ENCODE peak calls at places on chromosomes 3 and 15, in nine cellular contexts. E is stomach, V is GM12878, Z is H1, T is A549, D is K562, P is HepG2, W is ovary, K is transverse colon. N is an unnamed sample.

GRCh38 chr15:85563328-85563727 is 182.9 kb downstream of the AKAP13 start:
- DNase-seq in E (peak; percentile 37), V (no peak), Z (no peak), T (peak; percentile 65), D (no peak), P (peak; percentile 36), W (no peak), K (no peak), N (no peak)

GRCh38 chr15:50884583-50884982 is 23.9 kb upstream of the AP4E1 start:
- DNase-seq in E (no peak), V (no peak), Z (no peak), T (peak; percentile 70), D (no peak), P (no peak), W (no peak), K (no peak), N (no peak)

GRCh38 chr3:11953350-11953749 is 50.8 kb upstream of the SYN2 start:
- DNase-seq in E (no peak), V (no peak), Z (no peak), T (no peak), D (no peak), P (no peak), W (no peak), K (no peak), N (no peak)

GRCh38 chr3:178930116-178930515 is 141.5 kb downstream of the ZMAT3 start:
- DNase-seq in E (no peak), V (no peak), Z (no peak), T (no peak), D (no peak), P (no peak), W (no peak), K (no peak), N (no peak)

GRCh38 chr15:70127797-70128756 is 30.4 kb upstream of the TLE3 start:
- DNase-seq in E (no peak), V (no peak), Z (no peak), T (peak; percentile 54), D (no peak), P (no peak), W (no peak), K (no peak), N (peak; percentile 25)

GRCh38 chr3:9497821-9498565 is 55.6 kb downstream of the LHFPL4 start:
- DNase-seq in E (no peak), V (no peak), Z (no peak), T (no peak), D (no peak), P (no peak), W (no peak), K (no peak), N (no peak)

GRCh38 chr15:68383161-68384074 is 48.5 kb downstream of the ITGA11 start:
- DNase-seq in E (peak; percentile 26), V (no peak), Z (peak; percentile 55), T (peak; percentile 68), D (peak; percentile 74), P (peak; percentile 39), W (peak; percentile 5), K (peak; percentile 23), N (peak; percentile 29)

GRCh38 chr3:81743096-81744025 is 18.1 kb downstream of the GBE1 start:
- DNase-seq in E (no peak), V (no peak), Z (no peak), T (peak; percentile 92), D (peak; percentile 25), P (no peak), W (no peak), K (no peak), N (peak; percentile 74)

GRCh38 chr15:61155741-61156700 is 73.1 kb downstream of the RORA start:
- DNase-seq in E (no peak), V (no peak), Z (no peak), T (no peak), D (no peak), P (no peak), W (peak; percentile 44), K (peak; percentile 18), N (peak; percentile 86)

GRCh38 chr3:72318504-72319201 is 529.6 kb downstream of the SHQ1 start:
- DNase-seq in E (peak; percentile 75), V (no peak), Z (no peak), T (no peak), D (no peak), P (peak; percentile 12), W (no peak), K (no peak), N (no peak)

GRCh38 chr15:36608166-36608565 is 28.7 kb downstream of the CDIN1 start:
- DNase-seq in E (no peak), V (no peak), Z (no peak), T (no peak), D (no peak), P (no peak), W (no peak), K (no peak), N (no peak)

GRCh38 chr3:194204036-194204792 is 68.3 kb downstream of the HES1 start:
- DNase-seq in E (no peak), V (no peak), Z (peak; percentile 65), T (no peak), D (no peak), P (no peak), W (peak; percentile 43), K (no peak), N (no peak)

DNA sequence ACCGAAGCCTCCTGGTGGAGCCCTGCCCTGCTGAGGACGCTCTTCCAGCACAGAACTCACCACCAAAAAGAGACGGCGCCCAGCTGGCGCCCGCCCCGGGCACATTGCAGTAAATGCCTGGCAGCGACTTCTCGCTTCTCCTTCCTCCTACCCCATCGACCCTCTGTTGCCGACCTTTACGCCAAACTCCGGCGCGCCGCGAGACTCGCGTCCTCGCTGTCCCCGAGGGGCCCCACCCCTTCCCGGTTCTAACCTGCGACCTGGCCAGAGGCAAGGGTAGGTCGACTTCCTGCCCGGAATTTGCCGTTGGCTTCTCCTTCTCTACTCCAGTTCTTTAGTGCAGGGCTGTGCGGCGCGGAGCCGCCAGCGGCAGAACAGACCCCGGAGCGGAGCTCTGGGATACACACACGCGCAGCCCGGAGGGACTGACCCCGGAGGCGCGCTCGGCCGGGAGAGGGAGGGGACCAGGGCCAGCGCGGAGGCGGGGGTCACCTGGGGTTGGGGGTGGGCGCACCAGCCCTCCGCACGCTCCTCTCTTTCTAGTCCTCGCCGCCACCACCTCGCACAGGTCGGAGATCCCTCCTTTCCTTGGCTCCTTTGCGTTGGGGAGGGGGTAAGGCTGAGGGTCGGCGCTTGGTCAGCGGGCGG is 226.6 kb upstream of the AZI2 start:
- DNase-seq in E (peak; percentile 26), V (no peak), Z (no peak), T (no peak), D (no peak), P (no peak), W (peak; percentile 37), K (no peak), N (no peak)
- TF ChIP-seq EP300 in E (no peak), V (no peak), Z (no peak), T (no peak), D (no peak), P (no peak), W (no peak), K (no peak), N (no peak)

GRCh38 chr15:73792429-73792828 is 39.3 kb upstream of the INSYN1 start:
- DNase-seq in E (no peak), V (no peak), Z (no peak), T (no peak), D (no peak), P (no peak), W (no peak), K (no peak), N (no peak)
- TF ChIP-seq EP300 in E (no peak), V (no peak), Z (no peak), T (no peak), D (no peak), P (no peak), W (no peak), K (no peak), N (no peak)

GRCh38 chr15:65767264-65767595 is 24.9 kb downstream of the DENND4A start:
- DNase-seq in E (no peak), V (no peak), Z (no peak), T (no peak), D (no peak), P (no peak), W (no peak), K (no peak), N (no peak)

GRCh38 chr15:65769482-65769881 is 22.6 kb downstream of the DENND4A start:
- DNase-seq in E (no peak), V (no peak), Z (no peak), T (no peak), D (no peak), P (no peak), W (no peak), K (no peak), N (no peak)

GRCh38 chr15:65767895-65768294 is 24.2 kb downstream of the DENND4A start:
- DNase-seq in E (no peak), V (no peak), Z (no peak), T (no peak), D (no peak), P (no peak), W (no peak), K (no peak), N (no peak)

GRCh38 chr15:65762914-65763787 is 28.9 kb downstream of the DENND4A start:
- DNase-seq in E (no peak), V (no peak), Z (no peak), T (no peak), D (no peak), P (no peak), W (no peak), K (no peak), N (no peak)

DNA sequence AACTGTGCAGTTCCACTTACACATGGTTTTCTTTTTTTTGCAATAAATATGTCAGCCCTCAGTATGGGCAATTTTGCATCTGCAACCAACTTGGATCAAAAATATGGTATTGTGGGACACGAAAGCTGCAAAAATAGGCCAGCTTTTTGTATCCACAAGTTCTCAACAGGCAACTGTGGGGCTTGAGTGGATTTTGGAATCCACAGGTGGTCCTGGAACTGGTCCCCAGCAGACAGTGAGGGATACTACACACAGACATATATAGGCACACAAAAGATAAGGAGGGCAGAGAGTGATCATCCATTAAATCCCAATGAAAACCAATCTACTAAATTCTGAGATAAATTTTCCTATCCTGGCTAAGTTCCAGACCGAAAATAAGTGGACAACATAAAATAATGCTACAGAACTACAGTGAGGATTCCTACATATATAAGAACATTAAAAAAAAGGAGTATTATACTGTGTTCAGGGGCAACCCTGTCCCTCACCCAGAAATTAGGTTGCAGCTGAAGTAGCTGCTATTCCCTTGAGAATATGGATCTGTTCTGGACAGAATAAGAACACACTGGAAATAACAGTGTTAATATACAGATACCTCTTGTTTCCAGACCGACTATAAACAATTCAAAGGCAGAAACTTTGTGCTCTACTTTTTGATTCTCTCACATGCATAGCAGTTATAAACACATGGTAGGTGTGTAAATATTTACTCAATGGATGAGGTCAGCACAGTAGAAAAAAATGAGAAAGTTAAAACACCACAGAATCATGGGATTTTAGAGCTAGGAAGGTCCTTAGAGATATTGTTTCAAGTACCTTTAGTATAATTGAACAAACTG is 25.4 kb downstream of the DENND4A start:
- DNase-seq in E (no peak), V (no peak), Z (no peak), T (peak; percentile 23), D (no peak), P (peak; percentile 43), W (no peak), K (no peak), N (no peak)
- TF ChIP-seq EP300 in E (no peak), V (no peak), Z (no peak), T (no peak), D (no peak), P (peak; percentile 45), W (no peak), K (no peak), N (no peak)

DNA sequence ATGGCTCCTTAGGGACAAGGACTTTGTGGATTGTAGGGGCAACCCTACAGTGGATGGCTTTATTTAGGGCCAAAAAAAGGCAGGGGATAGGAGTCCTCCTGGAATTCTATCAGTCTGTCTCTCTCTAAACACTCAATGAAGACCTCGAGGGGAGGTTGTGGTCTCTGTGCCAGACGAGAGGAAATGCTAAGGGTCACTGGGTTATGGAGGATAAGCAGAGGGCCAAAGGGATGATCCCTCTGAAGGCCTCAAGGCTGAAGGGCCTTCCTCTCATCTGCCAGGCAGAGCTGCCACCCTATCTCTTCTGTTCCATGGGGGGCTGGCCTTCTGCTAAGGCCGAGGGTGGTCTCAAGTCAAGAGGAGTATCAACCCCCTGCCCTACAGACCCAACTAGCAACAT is 27.0 kb downstream of the PLXNB1 start:
- DNase-seq in E (no peak), V (no peak), Z (no peak), T (no peak), D (no peak), P (no peak), W (no peak), K (no peak), N (no peak)
- TF ChIP-seq EP300 in E (no peak), V (no peak), Z (no peak), T (no peak), D (no peak), P (no peak), W (no peak), K (no peak), N (no peak)

N was measured in sigmoid colon.